ENCODE peak calls at places on chromosomes 2 and 18, in four cellular contexts. X is PC-3, T is cardiac fibroblast, M is heart left ventricle. A is an unnamed sample.

GRCh38 chr2:170587937-170588336 is 127.2 kb upstream of the SP5 start:
- DNase-seq in X (peak), T (peak), M (no peak), A (no peak)

GRCh38 chr2:67213270-67213670 is 183.9 kb upstream of the ETAA1 start:
- DNase-seq in X (no peak), T (no peak), M (no peak), A (no peak)

GRCh38 chr2:236746833-236747232 is 177.2 kb downstream of the ACKR3 start:
- DNase-seq in X (no peak), T (no peak), M (no peak), A (no peak)

GRCh38 chr2:1137992-1138391 is 187.3 kb downstream of the SNTG2 start:
- DNase-seq in X (no peak), T (no peak), M (no peak), A (no peak)

GRCh38 chr18:29418136-29418535 is 1241.2 kb upstream of the CDH2 start:
- DNase-seq in X (peak), T (peak), M (no peak), A (peak)

GRCh38 chr2:238643400-238643907 is 204.4 kb upstream of the TWIST2 start:
- DNase-seq in X (no peak), T (no peak), M (no peak), A (no peak)

GRCh38 chr2:10355471-10356458 is 53.1 kb downstream of the HPCAL1 start:
- DNase-seq in X (peak), T (no peak), M (no peak), A (no peak)

GRCh38 chr2:12819098-12819465 is 102.3 kb downstream of the TRIB2 start:
- DNase-seq in X (peak), T (peak), M (peak), A (peak)

GRCh38 chr18:37435150-37435872 is 130.3 kb downstream of the CELF4 start:
- DNase-seq in X (no peak), T (no peak), M (no peak), A (no peak)

GRCh38 chr18:37438417-37439180 is 127.0 kb downstream of the CELF4 start:
- DNase-seq in X (no peak), T (no peak), M (no peak), A (no peak)

GRCh38 chr18:37434161-37434860 is 131.3 kb downstream of the CELF4 start:
- DNase-seq in X (no peak), T (no peak), M (no peak), A (no peak)

GRCh38 chr18:37432796-37433195 is 132.8 kb downstream of the CELF4 start:
- DNase-seq in X (no peak), T (no peak), M (no peak), A (no peak)

GRCh38 chr18:37435996-37436395 is 129.6 kb downstream of the CELF4 start:
- DNase-seq in X (no peak), T (no peak), M (no peak), A (peak)
- TF ChIP-seq CTCF in X (no peak), T (no peak), M (no peak), A (no peak)

DNA sequence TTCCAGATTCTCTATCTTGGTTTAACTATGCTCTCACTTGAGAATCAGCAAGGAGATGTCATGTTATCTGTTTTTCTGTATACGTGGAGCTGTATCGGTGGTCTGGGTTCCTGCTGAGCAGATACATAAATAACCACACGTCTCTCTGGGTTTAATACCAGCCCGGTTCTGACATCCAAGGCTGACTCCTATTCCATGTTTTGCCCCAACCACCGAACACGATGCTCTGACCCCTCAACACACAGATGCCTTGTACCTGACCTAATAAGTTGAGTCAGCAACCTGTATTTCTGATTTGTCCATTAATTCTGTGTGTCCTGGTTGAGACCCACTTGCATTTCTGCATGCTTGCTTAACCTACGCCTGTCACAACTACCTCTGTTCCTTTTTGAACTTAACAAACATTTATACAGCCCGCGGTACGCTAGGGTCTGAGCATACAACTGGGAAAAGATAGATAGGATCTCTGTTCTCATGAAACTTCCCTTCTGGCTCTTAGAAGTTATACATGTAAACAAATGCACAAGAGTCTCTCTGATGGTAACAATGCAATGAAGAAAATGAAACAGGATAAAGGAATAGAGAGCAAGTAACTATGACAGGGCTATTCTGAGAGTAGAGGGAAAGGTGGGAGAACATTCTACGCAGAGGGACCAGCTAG is 480.4 kb downstream of the PARD3B start:
- DNase-seq in X (no peak), T (peak), M (no peak), A (no peak)
- H3K4me3 ChIP-seq in X (no peak), T (no peak), M (no peak), A (no peak)

DNA sequence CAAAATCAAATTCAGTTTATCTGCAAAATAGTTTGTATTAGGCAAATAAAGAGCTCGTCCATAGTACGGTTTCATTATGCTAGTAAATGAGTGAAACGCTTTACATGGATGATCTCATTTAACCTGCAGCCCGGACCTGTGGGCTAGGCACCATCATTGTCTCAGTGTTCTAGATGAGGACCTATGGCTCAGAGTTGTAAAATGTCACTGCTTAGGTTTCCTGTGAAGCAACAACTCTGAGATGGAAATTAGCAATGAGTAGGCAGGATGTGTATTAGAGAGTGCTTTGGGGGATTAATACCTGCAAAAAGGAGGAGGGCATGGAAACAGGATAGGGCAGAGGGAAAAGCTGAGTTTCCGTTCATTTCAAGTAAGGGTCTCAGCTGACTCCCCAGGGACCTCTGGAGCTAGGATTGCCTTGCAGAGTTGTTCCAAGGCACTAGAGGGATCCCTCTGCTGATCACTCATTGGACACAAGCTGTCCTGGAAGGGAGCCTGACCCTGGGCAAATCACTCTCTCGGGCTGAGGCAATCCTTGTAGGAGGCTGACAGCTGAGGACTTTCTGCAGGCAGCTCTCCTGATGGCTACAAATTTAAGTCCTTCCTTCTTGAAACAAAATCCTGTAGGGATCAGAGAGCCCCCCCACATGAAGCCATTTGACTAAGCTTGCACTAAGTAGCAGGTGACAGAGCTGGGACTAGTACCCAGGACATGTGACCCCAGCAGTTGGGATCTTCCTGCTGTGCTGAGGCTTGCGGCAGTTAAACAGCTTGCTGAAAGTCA is 58.8 kb upstream of the SIX2 start:
- DNase-seq in X (no peak), T (peak), M (no peak), A (peak)
- TF ChIP-seq CTCF in X (no peak), T (peak), M (no peak), A (peak)

GRCh38 chr18:45727068-45727467 is 3.1 kb downstream of the SLC14A1 start:
- DNase-seq in X (no peak), T (no peak), M (no peak), A (no peak)
- H3K4me3 ChIP-seq in X (no peak), T (no peak), M (no peak), A (no peak)

GRCh38 chr2:174337337-174338154 is 2.8 kb downstream of the SP9 start:
- DNase-seq in X (no peak), T (peak), M (no peak), A (peak)

GRCh38 chr2:174338155-174338495 is 3.4 kb downstream of the SP9 start:
- DNase-seq in X (no peak), T (no peak), M (no peak), A (no peak)

GRCh38 chr2:174334781-174335604 is at the start of gene SP9:
- DNase-seq in X (no peak), T (no peak), M (no peak), A (peak)

GRCh38 chr2:174335605-174336402 is 1.1 kb downstream of the SP9 start:
- DNase-seq in X (no peak), T (no peak), M (no peak), A (peak)

GRCh38 chr2:174336403-174337336 is 1.9 kb downstream of the SP9 start:
- DNase-seq in X (no peak), T (no peak), M (no peak), A (no peak)
- TF ChIP-seq CTCF in X (no peak), T (no peak), M (peak), A (no peak)

GRCh38 chr2:20596973-20597867 is 53.7 kb downstream of the HS1BP3 start:
- DNase-seq in X (no peak), T (peak), M (peak), A (no peak)

GRCh38 chr2:20600756-20601325 is 50.1 kb downstream of the HS1BP3 start:
- DNase-seq in X (peak), T (peak), M (no peak), A (peak)

GRCh38 chr2:20599001-20599600 is 51.8 kb downstream of the HS1BP3 start:
- DNase-seq in X (no peak), T (no peak), M (peak), A (no peak)

GRCh38 chr2:20597868-20598183 is 53.1 kb downstream of the HS1BP3 start:
- DNase-seq in X (no peak), T (no peak), M (peak), A (no peak)

GRCh38 chr2:20599861-20600461 is 50.9 kb downstream of the HS1BP3 start:
- DNase-seq in X (no peak), T (no peak), M (peak), A (no peak)
- H3K4me3 ChIP-seq in X (no peak), T (no peak), M (no peak), A (no peak)

DNA sequence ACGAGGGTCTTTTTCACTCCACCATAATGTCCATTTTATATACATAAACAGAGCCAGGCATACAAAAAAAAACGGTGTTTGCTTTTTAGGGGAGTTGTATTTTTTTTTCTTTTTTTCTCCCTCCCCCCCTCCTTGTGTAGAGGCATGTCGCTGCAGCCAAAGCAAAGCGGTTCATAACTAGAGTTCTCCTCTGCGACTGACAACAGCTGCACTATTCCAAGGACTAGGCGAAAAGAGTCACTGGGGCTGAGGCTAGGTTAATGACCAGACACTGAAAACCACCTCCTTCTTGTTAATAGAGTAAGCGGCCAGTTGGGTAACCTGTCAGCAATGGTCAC is 168.1 kb upstream of the VRK2 start:
- DNase-seq in X (no peak), T (no peak), M (no peak), A (no peak)
- TF ChIP-seq CTCF in X (no peak), T (no peak), M (no peak), A (no peak)

GRCh38 chr2:226730487-226730886 is 69.1 kb downstream of the IRS1 start:
- DNase-seq in X (peak), T (no peak), M (peak), A (peak)

GRCh38 chr2:226727251-226727650 is 72.4 kb downstream of the IRS1 start:
- DNase-seq in X (no peak), T (no peak), M (no peak), A (no peak)

GRCh38 chr2:226725096-226725495 is 74.5 kb downstream of the IRS1 start:
- DNase-seq in X (no peak), T (no peak), M (no peak), A (no peak)

GRCh38 chr2:226728996-226729395 is 70.6 kb downstream of the IRS1 start:
- DNase-seq in X (no peak), T (no peak), M (no peak), A (no peak)

GRCh38 chr2:226726546-226726945 is 73.1 kb downstream of the IRS1 start:
- DNase-seq in X (peak), T (peak), M (no peak), A (peak)
- H3K4me3 ChIP-seq in X (no peak), T (no peak), M (no peak), A (peak)

GRCh38 chr18:23053756-23054457 is 81.4 kb upstream of the CABLES1 start:
- DNase-seq in X (peak), T (peak), M (no peak), A (peak)
- TF ChIP-seq CTCF in X (peak), T (peak), M (peak), A (peak)

DNA sequence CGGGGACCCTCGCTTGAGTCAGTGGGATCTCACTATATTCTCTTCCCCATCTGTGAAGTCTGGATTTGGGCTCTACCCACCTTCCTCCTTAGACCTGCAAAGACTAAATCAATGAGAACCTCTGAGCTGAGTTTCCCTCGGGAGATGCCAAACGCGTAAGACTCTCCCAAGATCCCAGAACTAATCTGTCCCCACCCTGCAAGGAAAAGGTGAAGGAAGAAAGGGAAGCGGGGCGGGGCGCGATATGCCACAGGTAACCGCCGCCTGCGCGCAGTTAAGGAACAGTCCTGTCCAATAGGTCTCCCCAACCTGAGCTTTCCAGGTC is 780 bp downstream of the SRD5A2 start:
- DNase-seq in X (no peak), T (no peak), M (no peak), A (no peak)
- H3K4me3 ChIP-seq in X (no peak), T (no peak), M (no peak), A (no peak)